ENCODE peak calls at places on chromosomes 11 and 22, in eight cellular contexts. One of them, this sample, is unnamed.

GRCh38 chr11:61281581-61282250 is 13.4 kb downstream of the VWCE start:
- DNase-seq in Peyer's patch: peak
- DNase-seq in tibial artery: no peak
- DNase-seq in HFFc6: no peak
- DNase-seq in glutamatergic neuron: peak
- DNase-seq in heart left ventricle: no peak
- DNase-seq in cardiac fibroblast: peak
- DNase-seq in astrocyte of the spinal cord: peak
- DNase-seq in this sample: no peak

GRCh38 chr22:46057762-46058420 is 80.9 kb upstream of the WNT7B start:
- DNase-seq in Peyer's patch: peak
- DNase-seq in tibial artery: peak
- DNase-seq in HFFc6: peak
- DNase-seq in glutamatergic neuron: no peak
- DNase-seq in heart left ventricle: peak
- DNase-seq in cardiac fibroblast: peak
- DNase-seq in astrocyte of the spinal cord: peak
- DNase-seq in this sample: peak

GRCh38 chr11:5071815-5072214 is 2.4 kb downstream of the OR52E1 start:
- DNase-seq in Peyer's patch: no peak
- DNase-seq in tibial artery: no peak
- DNase-seq in HFFc6: no peak
- DNase-seq in glutamatergic neuron: no peak
- DNase-seq in heart left ventricle: no peak
- DNase-seq in cardiac fibroblast: no peak
- DNase-seq in astrocyte of the spinal cord: no peak
- DNase-seq in this sample: no peak

GRCh38 chr11:113447621-113448310 is 27.4 kb downstream of the DRD2 start:
- DNase-seq in Peyer's patch: no peak
- DNase-seq in tibial artery: no peak
- DNase-seq in HFFc6: peak
- DNase-seq in glutamatergic neuron: no peak
- DNase-seq in heart left ventricle: no peak
- DNase-seq in cardiac fibroblast: peak
- DNase-seq in astrocyte of the spinal cord: peak
- DNase-seq in this sample: no peak

GRCh38 chr11:68122936-68123539 is 1.9 kb upstream of the CHKA start:
- DNase-seq in Peyer's patch: no peak
- DNase-seq in tibial artery: no peak
- DNase-seq in HFFc6: no peak
- DNase-seq in glutamatergic neuron: no peak
- DNase-seq in heart left ventricle: no peak
- DNase-seq in cardiac fibroblast: no peak
- DNase-seq in astrocyte of the spinal cord: no peak
- DNase-seq in this sample: no peak

GRCh38 chr11:130389315-130389935 is 39.0 kb downstream of the ADAMTS8 start:
- DNase-seq in Peyer's patch: peak
- DNase-seq in tibial artery: no peak
- DNase-seq in HFFc6: no peak
- DNase-seq in glutamatergic neuron: no peak
- DNase-seq in heart left ventricle: peak
- DNase-seq in cardiac fibroblast: peak
- DNase-seq in astrocyte of the spinal cord: no peak
- DNase-seq in this sample: no peak

GRCh38 chr22:43237280-43237679 is 50.3 kb upstream of the TTLL12 start:
- DNase-seq in Peyer's patch: no peak
- DNase-seq in tibial artery: no peak
- DNase-seq in HFFc6: no peak
- DNase-seq in glutamatergic neuron: no peak
- DNase-seq in heart left ventricle: no peak
- DNase-seq in cardiac fibroblast: no peak
- DNase-seq in astrocyte of the spinal cord: no peak
- DNase-seq in this sample: no peak

GRCh38 chr11:8442301-8442700 is 151.7 kb downstream of the STK33 start:
- DNase-seq in Peyer's patch: no peak
- DNase-seq in tibial artery: no peak
- DNase-seq in HFFc6: no peak
- DNase-seq in glutamatergic neuron: no peak
- DNase-seq in heart left ventricle: no peak
- DNase-seq in cardiac fibroblast: no peak
- DNase-seq in astrocyte of the spinal cord: no peak
- DNase-seq in this sample: no peak

GRCh38 chr22:30970356-30970746 is 1.3 kb downstream of the TUG1 start:
- DNase-seq in Peyer's patch: no peak
- DNase-seq in tibial artery: no peak
- DNase-seq in HFFc6: no peak
- DNase-seq in glutamatergic neuron: no peak
- DNase-seq in heart left ventricle: no peak
- DNase-seq in cardiac fibroblast: no peak
- DNase-seq in astrocyte of the spinal cord: no peak
- DNase-seq in this sample: no peak

GRCh38 chr22:22958621-22959020 is 71.0 kb downstream of the IGLL5 start:
- DNase-seq in Peyer's patch: no peak
- DNase-seq in tibial artery: no peak
- DNase-seq in HFFc6: no peak
- DNase-seq in glutamatergic neuron: no peak
- DNase-seq in heart left ventricle: no peak
- DNase-seq in cardiac fibroblast: no peak
- DNase-seq in astrocyte of the spinal cord: no peak
- DNase-seq in this sample: no peak

GRCh38 chr22:50268655-50269113 is 1.5 kb downstream of the MAPK11 start:
- DNase-seq in Peyer's patch: no peak
- DNase-seq in tibial artery: no peak
- DNase-seq in HFFc6: no peak
- DNase-seq in glutamatergic neuron: no peak
- DNase-seq in heart left ventricle: no peak
- DNase-seq in cardiac fibroblast: no peak
- DNase-seq in astrocyte of the spinal cord: no peak
- DNase-seq in this sample: no peak

GRCh38 chr22:20582520-20583361 is 75.3 kb downstream of the MED15 start:
- DNase-seq in Peyer's patch: no peak
- DNase-seq in tibial artery: no peak
- DNase-seq in HFFc6: no peak
- DNase-seq in glutamatergic neuron: no peak
- DNase-seq in heart left ventricle: no peak
- DNase-seq in cardiac fibroblast: no peak
- DNase-seq in astrocyte of the spinal cord: no peak
- DNase-seq in this sample: no peak

GRCh38 chr11:93844568-93844967 is 5.8 kb downstream of the VSTM5 start:
- DNase-seq in Peyer's patch: no peak
- DNase-seq in tibial artery: no peak
- DNase-seq in HFFc6: no peak
- DNase-seq in glutamatergic neuron: no peak
- DNase-seq in heart left ventricle: no peak
- DNase-seq in cardiac fibroblast: no peak
- DNase-seq in astrocyte of the spinal cord: no peak
- DNase-seq in this sample: no peak

GRCh38 chr11:28482666-28483065 is 374.5 kb downstream of the METTL15 start:
- DNase-seq in Peyer's patch: no peak
- DNase-seq in tibial artery: no peak
- DNase-seq in HFFc6: no peak
- DNase-seq in glutamatergic neuron: no peak
- DNase-seq in heart left ventricle: no peak
- DNase-seq in cardiac fibroblast: no peak
- DNase-seq in astrocyte of the spinal cord: no peak
- DNase-seq in this sample: no peak

GRCh38 chr11:17410606-17411379 is 22.3 kb upstream of the KCNJ11 start:
- DNase-seq in Peyer's patch: no peak
- DNase-seq in tibial artery: no peak
- DNase-seq in HFFc6: no peak
- DNase-seq in glutamatergic neuron: no peak
- DNase-seq in heart left ventricle: peak
- DNase-seq in cardiac fibroblast: no peak
- DNase-seq in astrocyte of the spinal cord: no peak
- DNase-seq in this sample: no peak

GRCh38 chr22:37972527-37972926 is 11.8 kb downstream of the SOX10 start:
- DNase-seq in Peyer's patch: no peak
- DNase-seq in tibial artery: no peak
- DNase-seq in HFFc6: no peak
- DNase-seq in glutamatergic neuron: no peak
- DNase-seq in heart left ventricle: no peak
- DNase-seq in cardiac fibroblast: no peak
- DNase-seq in astrocyte of the spinal cord: no peak
- DNase-seq in this sample: no peak

GRCh38 chr11:58900479-58901420 is 38.5 kb upstream of the GLYATL1 start:
- DNase-seq in Peyer's patch: peak
- DNase-seq in tibial artery: no peak
- DNase-seq in HFFc6: peak
- DNase-seq in glutamatergic neuron: peak
- DNase-seq in heart left ventricle: peak
- DNase-seq in cardiac fibroblast: peak
- DNase-seq in astrocyte of the spinal cord: peak
- DNase-seq in this sample: peak
- TF ChIP-seq CTCF in Peyer's patch: peak
- TF ChIP-seq CTCF in tibial artery: no peak
- TF ChIP-seq CTCF in HFFc6: peak
- TF ChIP-seq CTCF in glutamatergic neuron: peak
- TF ChIP-seq CTCF in heart left ventricle: peak
- TF ChIP-seq CTCF in cardiac fibroblast: peak
- TF ChIP-seq CTCF in astrocyte of the spinal cord: peak
- TF ChIP-seq CTCF in this sample: peak

DNA sequence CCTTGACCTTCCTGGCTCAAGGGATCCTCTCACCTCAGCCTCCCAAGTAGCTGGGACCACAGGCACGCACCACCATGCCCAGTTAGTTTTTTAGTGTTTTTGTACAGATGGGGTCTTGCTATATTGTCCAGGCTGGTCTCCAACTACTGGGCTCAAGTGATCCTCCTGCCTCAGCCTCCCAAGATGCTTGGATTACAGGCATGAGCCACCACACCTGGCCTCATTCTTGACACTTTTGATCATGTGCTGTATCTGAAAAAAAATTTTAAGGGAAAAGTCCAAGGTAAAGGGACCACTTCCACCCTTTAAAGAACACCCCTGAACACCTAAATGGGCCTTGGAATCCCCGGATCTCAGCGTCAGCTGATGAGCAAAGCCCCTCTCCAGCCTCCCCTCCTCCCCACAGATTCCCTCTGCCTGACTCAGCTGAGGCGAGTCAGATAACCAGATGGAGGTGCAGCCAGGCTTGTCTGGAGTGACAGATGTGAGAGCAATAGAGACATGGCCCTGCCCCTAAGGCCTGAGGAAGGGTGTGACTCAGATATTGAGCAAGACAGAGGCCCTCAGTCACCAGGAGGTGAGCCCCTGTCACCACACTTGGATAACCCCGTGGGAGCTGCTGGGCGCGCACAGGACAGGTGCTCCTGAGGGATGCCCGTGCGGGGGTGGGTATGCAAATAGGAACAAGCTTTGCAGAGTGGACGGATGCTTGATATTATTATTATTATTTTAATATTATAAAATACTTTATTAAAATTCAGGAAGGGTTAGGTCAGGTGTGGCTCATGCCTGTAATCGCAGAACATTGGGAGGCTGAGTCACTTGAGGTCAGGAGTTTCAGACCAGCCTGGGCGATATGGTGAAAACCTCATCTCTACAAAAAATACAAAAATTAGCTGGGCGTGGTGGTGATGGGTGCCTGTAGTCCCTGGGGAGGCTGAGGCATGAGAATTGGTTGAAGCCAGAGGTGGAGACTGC is 5.0 kb upstream of the CCDC88B start:
- DNase-seq in Peyer's patch: peak
- DNase-seq in tibial artery: peak
- DNase-seq in HFFc6: peak
- DNase-seq in glutamatergic neuron: peak
- DNase-seq in heart left ventricle: no peak
- DNase-seq in cardiac fibroblast: peak
- DNase-seq in astrocyte of the spinal cord: peak
- DNase-seq in this sample: peak
- TF ChIP-seq CTCF in Peyer's patch: no peak
- TF ChIP-seq CTCF in tibial artery: no peak
- TF ChIP-seq CTCF in HFFc6: no peak
- TF ChIP-seq CTCF in glutamatergic neuron: no peak
- TF ChIP-seq CTCF in heart left ventricle: no peak
- TF ChIP-seq CTCF in cardiac fibroblast: no peak
- TF ChIP-seq CTCF in astrocyte of the spinal cord: no peak
- TF ChIP-seq CTCF in this sample: no peak

DNA sequence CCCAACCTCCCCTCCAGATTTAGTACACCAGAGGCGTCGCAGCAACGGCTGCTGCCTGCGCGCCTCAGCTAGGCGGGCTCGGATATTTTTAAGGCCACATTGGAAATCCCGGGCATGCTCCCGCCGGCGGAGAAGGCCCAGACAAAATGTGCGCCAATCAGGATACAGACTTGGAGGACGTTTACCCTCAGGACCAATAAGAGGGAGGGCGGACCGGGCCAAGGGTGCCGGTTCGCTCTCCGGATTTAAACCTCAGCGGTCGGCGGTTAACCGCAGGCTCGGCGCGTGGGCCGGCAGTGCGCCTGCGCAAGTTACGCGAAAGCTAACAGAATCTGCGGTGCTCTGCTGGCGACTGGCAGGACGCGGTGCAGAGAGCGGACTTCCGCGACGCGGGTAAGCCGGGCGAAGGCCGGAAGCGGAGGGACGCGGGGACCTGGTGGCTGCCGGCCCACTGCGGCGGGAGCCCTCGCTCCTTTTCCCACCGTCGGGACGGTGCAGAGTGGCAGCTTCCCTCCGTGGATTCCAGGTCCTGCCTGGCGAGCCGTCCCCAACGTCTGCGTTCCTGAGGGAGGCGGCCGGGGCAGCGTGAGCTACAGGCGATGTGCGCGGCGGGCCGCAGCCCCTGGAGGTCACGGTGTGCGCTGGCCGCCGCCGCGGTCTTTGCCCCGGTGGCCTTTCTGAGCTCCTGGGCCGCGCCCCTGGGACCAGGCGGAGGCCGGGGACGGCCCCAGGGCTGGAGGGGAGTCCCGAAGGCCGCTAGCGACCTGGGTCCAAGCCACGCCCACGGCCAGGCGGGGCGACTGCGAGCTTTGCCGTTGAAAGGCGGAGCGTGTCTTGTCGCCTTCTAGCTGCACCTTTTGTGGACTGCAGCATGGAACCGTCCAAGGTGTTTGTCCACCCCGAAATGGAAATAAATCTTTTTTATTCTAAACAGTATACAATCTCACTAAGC is at the start of gene HYLS1:
- DNase-seq in Peyer's patch: peak
- DNase-seq in tibial artery: peak
- DNase-seq in HFFc6: peak
- DNase-seq in glutamatergic neuron: peak
- DNase-seq in heart left ventricle: peak
- DNase-seq in cardiac fibroblast: peak
- DNase-seq in astrocyte of the spinal cord: peak
- DNase-seq in this sample: peak
- TF ChIP-seq CTCF in Peyer's patch: no peak
- TF ChIP-seq CTCF in tibial artery: peak
- TF ChIP-seq CTCF in HFFc6: peak
- TF ChIP-seq CTCF in glutamatergic neuron: no peak
- TF ChIP-seq CTCF in heart left ventricle: peak
- TF ChIP-seq CTCF in cardiac fibroblast: peak
- TF ChIP-seq CTCF in astrocyte of the spinal cord: peak
- TF ChIP-seq CTCF in this sample: no peak

DNA sequence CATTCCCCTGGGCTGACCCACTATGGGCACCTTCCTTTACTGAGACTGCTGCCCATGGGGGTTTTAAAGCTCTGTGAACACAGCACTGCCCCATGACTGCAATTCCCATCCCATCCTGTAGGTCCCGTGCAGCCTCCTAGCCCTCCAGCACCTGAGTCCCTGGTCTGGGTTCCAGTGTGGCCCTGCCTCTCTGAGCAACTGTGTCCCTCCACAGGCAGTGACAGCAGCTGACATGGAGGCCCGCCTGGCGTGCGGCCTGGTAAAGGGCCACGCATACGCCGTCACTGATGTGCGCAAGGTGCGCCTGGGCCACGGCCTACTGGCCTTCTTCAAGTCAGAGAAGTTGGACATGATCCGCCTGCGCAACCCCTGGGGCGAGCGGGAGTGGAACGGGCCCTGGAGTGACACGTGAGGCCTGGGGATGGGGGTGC is 12.6 kb downstream of the OMP start:
- DNase-seq in Peyer's patch: no peak
- DNase-seq in tibial artery: no peak
- DNase-seq in HFFc6: no peak
- DNase-seq in glutamatergic neuron: no peak
- DNase-seq in heart left ventricle: no peak
- DNase-seq in cardiac fibroblast: no peak
- DNase-seq in astrocyte of the spinal cord: no peak
- DNase-seq in this sample: no peak
- TF ChIP-seq CTCF in Peyer's patch: no peak
- TF ChIP-seq CTCF in tibial artery: no peak
- TF ChIP-seq CTCF in HFFc6: peak
- TF ChIP-seq CTCF in glutamatergic neuron: peak
- TF ChIP-seq CTCF in heart left ventricle: no peak
- TF ChIP-seq CTCF in cardiac fibroblast: peak
- TF ChIP-seq CTCF in astrocyte of the spinal cord: peak
- TF ChIP-seq CTCF in this sample: peak